ENCODE peak calls at places on chromosomes 6 and 20, in five cellular contexts. F, J, Q, H and S are unnamed samples.
A peak's percentile ranks its signal among the peaks of the same experiment; 100 is the strongest.

GRCh38 chr6:121437861-121438651 is 2.6 kb downstream of the GJA1 start:
- DNase-seq in H (peak; percentile 93), F (no peak), Q (no peak), J (peak; percentile 59), S (peak; percentile 88)

GRCh38 chr6:45780523-45780922 is 235.1 kb downstream of the CLIC5 start:
- DNase-seq in H (no peak), Q (no peak), F (no peak), J (no peak), S (no peak)

GRCh38 chr6:36979343-36979742 is 6.7 kb downstream of the MTCH1 start:
- DNase-seq in Q (peak; percentile 61), H (no peak), J (peak; percentile 86), F (peak; percentile 18), S (peak; percentile 57)

GRCh38 chr20:54221996-54222890 is 14.4 kb downstream of the PFDN4 start:
- DNase-seq in H (no peak), F (peak; percentile 81), J (peak; percentile 17), Q (no peak), S (no peak)

GRCh38 chr6:84771732-84772131 is 7.3 kb upstream of the TBX18 start:
- DNase-seq in H (no peak), Q (no peak), J (no peak), F (no peak), S (no peak)

GRCh38 chr6:161139766-161140553 is 133.9 kb downstream of the AGPAT4 start:
- DNase-seq in Q (no peak), F (no peak), H (no peak), J (peak; percentile 26), S (peak; percentile 36)

GRCh38 chr20:60242836-60243520 is 284.8 kb downstream of the CDH26 start:
- DNase-seq in J (peak; percentile 24), F (no peak), H (no peak), Q (no peak), S (peak; percentile 35)

GRCh38 chr6:36314221-36315014 is 22.3 kb downstream of the BNIP5 start:
- DNase-seq in F (peak; percentile 34), J (peak; percentile 43), H (no peak), Q (no peak), S (peak; percentile 96)

GRCh38 chr6:36613200-36613995 is 19.2 kb downstream of the SRSF3 start:
- DNase-seq in F (no peak), H (no peak), J (no peak), Q (no peak), S (no peak)

GRCh38 chr20:21702553-21703467 is 2.7 kb upstream of the PAX1 start:
- DNase-seq in J (no peak), F (no peak), Q (no peak), H (no peak), S (no peak)

GRCh38 chr6:149223934-149224333 is 93.6 kb upstream of the TAB2 start:
- DNase-seq in H (no peak), F (peak; percentile 38), Q (no peak), J (peak; percentile 16), S (no peak)

GRCh38 chr6:87473419-87473903 is 687 bp downstream of the SLC35A1 start:
- DNase-seq in Q (peak; percentile 69), F (peak; percentile 41), H (no peak), J (peak; percentile 78), S (peak; percentile 71)

GRCh38 chr6:28212510-28213212 is 12.4 kb upstream of the ZSCAN9 start:
- DNase-seq in H (no peak), Q (no peak), F (peak; percentile 89), J (peak; percentile 92), S (peak; percentile 96)

GRCh38 chr20:41960166-41960565 is 342.0 kb upstream of the CHD6 start:
- DNase-seq in F (no peak), J (no peak), H (no peak), Q (no peak), S (no peak)

GRCh38 chr20:24891546-24892393 is 57.3 kb upstream of the CST7 start:
- DNase-seq in Q (no peak), J (no peak), H (no peak), F (no peak), S (no peak)

GRCh38 chr20:33653218-33653899 is 8.8 kb upstream of the C20orf144 start:
- DNase-seq in Q (peak; percentile 54), F (peak; percentile 67), H (no peak), J (peak; percentile 87), S (peak; percentile 55)

GRCh38 chr6:157984165-157984564 is 2.5 kb downstream of the SYNJ2 start:
- DNase-seq in J (no peak), F (no peak), H (no peak), Q (no peak), S (no peak)

GRCh38 chr6:127547909-127548649 is 28.9 kb upstream of the C6orf58 start:
- DNase-seq in Q (no peak), H (no peak), F (no peak), J (peak; percentile 24), S (peak; percentile 5)

GRCh38 chr20:41339957-41340326 is 679 bp upstream of the LPIN3 start:
- DNase-seq in F (peak; percentile 95), H (peak; percentile 56), Q (peak; percentile 78), J (peak; percentile 84), S (peak; percentile 91)

GRCh38 chr20:38806855-38807655 is 1.6 kb downstream of the PPP1R16B start:
- DNase-seq in J (no peak), F (peak; percentile 81), H (no peak), Q (peak; percentile 62), S (no peak)

GRCh38 chr6:40535105-40535783 is 51.9 kb downstream of the LRFN2 start:
- DNase-seq in F (no peak), J (no peak), H (no peak), Q (no peak), S (no peak)

GRCh38 chr6:26033942-26034354 is 53.3 kb upstream of the HFE start:
- DNase-seq in H (no peak), J (no peak), Q (no peak), F (peak; percentile 77), S (no peak)

GRCh38 chr20:31849306-31849930 is 4.0 kb upstream of the FOXS1 start:
- DNase-seq in Q (no peak), H (no peak), J (no peak), F (peak; percentile 92), S (peak; percentile 64)

GRCh38 chr6:152091851-152092341 is 284.4 kb downstream of the ESR1 start:
- DNase-seq in Q (no peak), J (peak; percentile 87), H (no peak), F (no peak), S (peak; percentile 88)

GRCh38 chr6:158377866-158378265 is 65.6 kb downstream of the TULP4 start:
- DNase-seq in F (no peak), J (peak; percentile 54), Q (no peak), H (no peak), S (peak; percentile 95)

GRCh38 chr6:137214931-137215330 is 4.3 kb downstream of the IFNGR1 start:
- DNase-seq in F (no peak), J (no peak), Q (no peak), H (no peak), S (peak; percentile 44)